ENCODE peak calls at places on chromosomes 3 and 15, in four cellular contexts. One of them, this sample, is unnamed.

GRCh38 chr3:173745952-173746682 is 348.6 kb downstream of the NLGN1 start:
- DNase-seq in A549: no peak
- DNase-seq in HepG2: no peak
- DNase-seq in GM12878: no peak
- DNase-seq in this sample: no peak

GRCh38 chr3:40333852-40334251 is 24.3 kb downstream of the EIF1B start:
- DNase-seq in A549: no peak
- DNase-seq in HepG2: no peak
- DNase-seq in GM12878: no peak
- DNase-seq in this sample: no peak

GRCh38 chr15:62099171-62099601 is 32.4 kb downstream of the C2CD4A start:
- DNase-seq in A549: no peak
- DNase-seq in HepG2: no peak
- DNase-seq in GM12878: no peak
- DNase-seq in this sample: no peak

GRCh38 chr15:63421433-63421832 is 39.8 kb upstream of the CA12 start:
- DNase-seq in A549: no peak
- DNase-seq in HepG2: no peak
- DNase-seq in GM12878: no peak
- DNase-seq in this sample: no peak

GRCh38 chr15:35529784-35530183 is 16.2 kb downstream of the DPH6 start:
- DNase-seq in A549: no peak
- DNase-seq in HepG2: no peak
- DNase-seq in GM12878: no peak
- DNase-seq in this sample: no peak

GRCh38 chr15:93566777-93567176 is 477.8 kb upstream of the RGMA start:
- DNase-seq in A549: no peak
- DNase-seq in HepG2: no peak
- DNase-seq in GM12878: no peak
- DNase-seq in this sample: no peak

GRCh38 chr15:96331141-96331941 is 841 bp downstream of the NR2F2 start:
- DNase-seq in A549: no peak
- DNase-seq in HepG2: no peak
- DNase-seq in GM12878: no peak
- DNase-seq in this sample: peak

GRCh38 chr3:19116239-19116638 is 32.1 kb upstream of the KCNH8 start:
- DNase-seq in A549: no peak
- DNase-seq in HepG2: no peak
- DNase-seq in GM12878: no peak
- DNase-seq in this sample: no peak

GRCh38 chr15:89367485-89368451 is 33.1 kb upstream of the POLG start:
- DNase-seq in A549: peak
- DNase-seq in HepG2: no peak
- DNase-seq in GM12878: no peak
- DNase-seq in this sample: peak

GRCh38 chr3:125683067-125683844 is 88.0 kb upstream of the OSBPL11 start:
- DNase-seq in A549: no peak
- DNase-seq in HepG2: no peak
- DNase-seq in GM12878: no peak
- DNase-seq in this sample: no peak

GRCh38 chr3:184524981-184525336 is 36.6 kb upstream of the EPHB3 start:
- DNase-seq in A549: no peak
- DNase-seq in HepG2: no peak
- DNase-seq in GM12878: no peak
- DNase-seq in this sample: peak

GRCh38 chr15:40062816-40063562 is 24.0 kb upstream of the SRP14 start:
- DNase-seq in A549: no peak
- DNase-seq in HepG2: no peak
- DNase-seq in GM12878: no peak
- DNase-seq in this sample: no peak

GRCh38 chr3:174170248-174170647 is 688.9 kb upstream of the NAALADL2 start:
- DNase-seq in A549: no peak
- DNase-seq in HepG2: no peak
- DNase-seq in GM12878: no peak
- DNase-seq in this sample: no peak

GRCh38 chr3:158801200-158801599 is 654 bp upstream of the MFSD1 start:
- DNase-seq in A549: no peak
- DNase-seq in HepG2: no peak
- DNase-seq in GM12878: no peak
- DNase-seq in this sample: peak

GRCh38 chr3:157335198-157335597 is 101.5 kb upstream of the PTX3 start:
- DNase-seq in A549: no peak
- DNase-seq in HepG2: no peak
- DNase-seq in GM12878: no peak
- DNase-seq in this sample: no peak

GRCh38 chr15:99720533-99720932 is 12.7 kb downstream of the LYSMD4 start:
- DNase-seq in A549: no peak
- DNase-seq in HepG2: no peak
- DNase-seq in GM12878: no peak
- DNase-seq in this sample: no peak

GRCh38 chr15:77002954-77003912 is 8.3 kb downstream of the PSTPIP1 start:
- DNase-seq in A549: no peak
- DNase-seq in HepG2: no peak
- DNase-seq in GM12878: peak
- DNase-seq in this sample: no peak

GRCh38 chr3:115228266-115228665 is 81.2 kb upstream of the ZBTB20 start:
- DNase-seq in A549: no peak
- DNase-seq in HepG2: no peak
- DNase-seq in GM12878: no peak
- DNase-seq in this sample: no peak

GRCh38 chr15:74542192-74543042 is 1.4 kb downstream of the ARID3B start:
- DNase-seq in A549: no peak
- DNase-seq in HepG2: no peak
- DNase-seq in GM12878: no peak
- DNase-seq in this sample: no peak

GRCh38 chr15:40357723-40358491 is at the start of gene DISP2:
- DNase-seq in A549: peak
- DNase-seq in HepG2: peak
- DNase-seq in GM12878: no peak
- DNase-seq in this sample: peak

GRCh38 chr3:58173670-58174472 is 36.9 kb downstream of the DNASE1L3 start:
- DNase-seq in A549: no peak
- DNase-seq in HepG2: peak
- DNase-seq in GM12878: no peak
- DNase-seq in this sample: peak

GRCh38 chr3:69425249-69425648 is 39.4 kb upstream of the FRMD4B start:
- DNase-seq in A549: peak
- DNase-seq in HepG2: peak
- DNase-seq in GM12878: no peak
- DNase-seq in this sample: peak
- TF ChIP-seq PBX3 in A549: no peak
- TF ChIP-seq PBX3 in HepG2: no peak
- TF ChIP-seq PBX3 in GM12878: no peak
- TF ChIP-seq PBX3 in this sample: no peak

DNA sequence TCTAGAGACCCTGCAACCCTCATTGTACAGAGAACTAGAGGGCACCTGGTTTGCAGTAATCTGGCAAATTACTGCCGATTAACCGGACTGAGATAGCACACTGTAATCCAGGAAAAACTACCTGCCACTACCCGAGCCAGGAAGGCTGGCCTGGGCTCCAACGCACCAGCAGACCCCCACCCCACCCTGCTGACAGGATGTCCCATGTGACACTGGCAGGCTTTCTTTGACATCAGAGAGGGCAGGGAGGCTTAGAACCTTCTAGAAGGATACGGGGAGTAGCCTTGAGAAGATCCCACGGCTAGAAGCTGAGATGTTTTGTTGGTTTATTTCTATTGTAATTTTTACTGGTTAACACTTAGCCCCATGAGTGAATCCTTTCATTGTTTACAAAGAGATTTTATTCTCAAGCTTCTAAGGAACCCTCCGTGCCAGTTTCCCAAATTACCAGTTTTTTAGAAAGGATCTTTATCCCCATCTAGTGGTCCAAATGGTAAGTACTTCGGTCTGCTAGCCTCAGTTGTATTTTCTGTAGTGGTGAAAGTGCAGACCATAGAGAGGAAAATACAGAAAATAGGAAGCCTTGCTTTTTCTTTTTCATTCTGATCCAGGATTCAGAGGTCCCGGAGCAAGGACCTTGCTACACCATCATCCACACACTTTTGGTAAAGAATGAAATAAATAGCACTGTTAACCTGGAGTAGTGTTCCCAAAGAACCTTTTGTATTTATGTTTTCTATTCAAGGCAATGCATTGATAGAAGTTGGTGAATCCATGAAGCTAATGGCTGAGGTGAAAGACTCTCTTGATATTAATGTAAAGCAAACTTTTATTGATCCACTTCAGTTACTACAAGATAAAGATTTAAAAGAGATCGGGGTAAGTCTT is 81.9 kb upstream of the ADAMTSL3 start:
- DNase-seq in A549: peak
- DNase-seq in HepG2: no peak
- DNase-seq in GM12878: no peak
- DNase-seq in this sample: peak
- TF ChIP-seq PBX3 in A549: no peak
- TF ChIP-seq PBX3 in HepG2: no peak
- TF ChIP-seq PBX3 in GM12878: no peak
- TF ChIP-seq PBX3 in this sample: no peak

GRCh38 chr3:148962513-148962912 is 28.8 kb upstream of the GYG1 start:
- DNase-seq in A549: peak
- DNase-seq in HepG2: peak
- DNase-seq in GM12878: no peak
- DNase-seq in this sample: no peak
- TF ChIP-seq PBX3 in A549: no peak
- TF ChIP-seq PBX3 in HepG2: no peak
- TF ChIP-seq PBX3 in GM12878: no peak
- TF ChIP-seq PBX3 in this sample: no peak

DNA sequence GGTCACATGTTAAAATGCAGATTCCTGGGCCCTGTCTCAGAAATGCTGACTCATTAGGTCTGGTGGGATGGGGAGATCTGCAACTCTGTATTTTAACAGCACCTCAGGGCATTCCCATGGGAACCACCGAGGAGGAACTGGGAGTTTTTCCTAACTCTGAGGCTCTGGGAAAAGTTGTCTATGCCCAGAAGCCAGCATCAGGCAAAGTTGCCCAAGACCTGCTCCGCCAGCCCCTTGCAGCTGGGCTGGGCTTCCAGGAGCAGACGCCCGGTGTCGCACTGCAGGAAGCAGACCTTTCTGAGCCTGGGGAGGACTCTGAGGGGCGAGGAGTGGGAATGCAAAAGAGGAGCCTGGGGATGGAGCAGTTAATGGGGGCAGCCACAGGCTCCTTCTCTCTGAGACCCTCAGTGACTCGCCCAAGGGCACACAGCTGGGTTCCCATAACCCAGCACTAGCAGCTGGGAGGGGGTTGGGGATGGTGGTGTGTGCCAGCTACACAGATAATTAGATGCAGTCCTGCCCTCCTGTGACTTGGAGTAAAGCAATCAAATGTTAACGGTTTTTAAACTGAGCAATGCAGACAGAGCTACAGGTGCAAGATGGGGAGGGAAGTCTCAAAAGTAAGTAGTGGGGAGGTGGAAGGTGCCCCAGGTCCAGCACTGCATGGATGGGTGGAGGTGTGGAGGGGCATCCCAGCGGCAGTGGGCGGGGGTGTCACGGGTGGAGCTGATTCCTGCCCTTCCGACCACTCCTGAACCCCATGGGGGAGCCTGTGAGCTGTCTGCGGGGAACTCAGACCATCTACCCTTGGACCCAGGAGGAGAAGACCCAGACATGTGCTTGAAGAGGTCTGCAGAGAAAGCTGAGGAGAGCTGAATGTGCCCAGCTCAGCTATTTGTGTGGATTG is 100.4 kb downstream of the LSM3 start:
- DNase-seq in A549: no peak
- DNase-seq in HepG2: no peak
- DNase-seq in GM12878: no peak
- DNase-seq in this sample: peak
- TF ChIP-seq PBX3 in A549: no peak
- TF ChIP-seq PBX3 in HepG2: no peak
- TF ChIP-seq PBX3 in GM12878: no peak
- TF ChIP-seq PBX3 in this sample: no peak

GRCh38 chr3:4981688-4982494 is 2.7 kb downstream of the BHLHE40 start:
- DNase-seq in A549: no peak
- DNase-seq in HepG2: peak
- DNase-seq in GM12878: no peak
- DNase-seq in this sample: no peak

GRCh38 chr3:4982773-4983738 is 3.8 kb downstream of the BHLHE40 start:
- DNase-seq in A549: no peak
- DNase-seq in HepG2: no peak
- DNase-seq in GM12878: no peak
- DNase-seq in this sample: no peak

GRCh38 chr3:4984511-4984864 is 5.3 kb downstream of the BHLHE40 start:
- DNase-seq in A549: no peak
- DNase-seq in HepG2: no peak
- DNase-seq in GM12878: no peak
- DNase-seq in this sample: no peak

GRCh38 chr3:4985330-4986174 is 6.3 kb downstream of the BHLHE40 start:
- DNase-seq in A549: peak
- DNase-seq in HepG2: peak
- DNase-seq in GM12878: no peak
- DNase-seq in this sample: no peak

DNA sequence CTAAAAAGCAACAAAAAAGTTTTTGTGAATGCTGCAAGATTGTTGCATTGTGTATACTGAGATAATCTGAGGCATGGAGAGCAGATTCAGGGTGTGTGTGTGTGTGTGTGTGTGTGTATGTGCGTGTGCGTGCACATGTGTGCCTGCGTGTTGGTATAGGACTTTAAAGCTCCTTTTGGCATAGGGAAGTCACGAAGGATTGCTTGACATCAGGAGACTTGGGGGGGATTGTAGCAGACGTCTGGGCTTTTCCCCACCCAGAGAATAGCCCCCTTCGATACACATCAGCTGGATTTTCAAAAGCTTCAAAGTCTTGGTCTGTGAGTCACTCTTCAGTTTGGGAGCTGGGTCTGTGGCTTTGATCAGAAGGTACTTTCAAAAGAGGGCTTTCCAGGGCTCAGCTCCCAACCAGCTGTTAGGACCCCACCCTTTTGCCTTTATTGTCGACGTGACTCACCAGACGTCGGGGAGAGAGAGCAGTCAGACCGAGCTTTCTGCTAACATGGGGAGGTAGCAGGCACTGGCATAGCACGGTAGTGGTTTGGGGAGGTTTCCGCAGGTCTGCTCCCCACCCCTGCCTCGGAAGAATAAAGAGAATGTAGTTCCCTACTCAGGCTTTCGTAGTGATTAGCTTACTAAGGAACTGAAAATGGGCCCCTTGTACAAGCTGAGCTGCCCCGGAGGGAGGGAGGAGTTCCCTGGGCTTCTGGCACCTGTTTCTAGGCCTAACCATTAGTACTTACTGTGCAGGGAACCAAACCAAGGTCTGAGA is 4.7 kb downstream of the BHLHE40 start:
- DNase-seq in A549: no peak
- DNase-seq in HepG2: no peak
- DNase-seq in GM12878: peak
- DNase-seq in this sample: no peak
- TF ChIP-seq PBX3 in A549: peak
- TF ChIP-seq PBX3 in HepG2: no peak
- TF ChIP-seq PBX3 in GM12878: no peak
- TF ChIP-seq PBX3 in this sample: no peak